ENCODE peak calls at places on chromosomes 5 and 9, in six cellular contexts. H, B, A, N, R and K are unnamed samples. For H3K36me3, the result is how much of the 10 kb centered on the place peaks cover.

GRCh38 chr5:174235226-174235992 is 189.9 kb downstream of the NSG2 start:
- DNase-seq in B (no peak), R (no peak), N (no peak), A (no peak), H (no peak), K (no peak)

GRCh38 chr9:2817987-2818386 is 25.9 kb downstream of the PUM3 start:
- DNase-seq in H (peak), R (no peak), N (no peak), A (no peak), B (no peak), K (no peak)

GRCh38 chr5:158116965-158117364 is 258.0 kb upstream of the CLINT1 start:
- DNase-seq in A (no peak), R (no peak), N (no peak), H (no peak), B (no peak), K (no peak)

GRCh38 chr9:79577969-79578723 is 6.4 kb downstream of the TLE4 start:
- DNase-seq in H (peak), B (no peak), A (no peak), R (no peak), N (no peak), K (no peak)

GRCh38 chr5:126680215-126680817 is 79.6 kb downstream of the PHAX start:
- DNase-seq in R (no peak), N (peak), A (peak), B (no peak), H (peak), K (no peak)

GRCh38 chr5:177434437-177434836 is 8.0 kb downstream of the GRK6 start:
- DNase-seq in R (no peak), N (no peak), B (no peak), A (no peak), H (no peak), K (no peak)

GRCh38 chr5:40655138-40655537 is 24.6 kb upstream of the PTGER4 start:
- DNase-seq in A (no peak), H (no peak), R (no peak), B (no peak), N (no peak), K (no peak)

GRCh38 chr5:72138943-72139467 is 31.7 kb downstream of the MAP1B start:
- DNase-seq in H (peak), N (peak), B (no peak), R (no peak), A (peak), K (no peak)

GRCh38 chr9:34556951-34557350 is 32.6 kb downstream of the CNTFR start:
- DNase-seq in B (no peak), A (no peak), N (no peak), R (no peak), H (no peak), K (no peak)

GRCh38 chr9:13513710-13514444 is 234.4 kb upstream of the MPDZ start:
- DNase-seq in A (no peak), N (peak), R (no peak), H (no peak), B (no peak), K (no peak)

GRCh38 chr5:68316469-68316868 is 100.9 kb downstream of the PIK3R1 start:
- DNase-seq in B (no peak), A (no peak), N (no peak), H (no peak), R (no peak), K (no peak)

GRCh38 chr5:126849101-126849678 is 72.3 kb downstream of the LMNB1 start:
- DNase-seq in H (peak), A (no peak), B (no peak), N (no peak), R (no peak), K (no peak)

GRCh38 chr9:10130061-10130675 is 482.6 kb downstream of the PTPRD start:
- DNase-seq in N (no peak), R (no peak), H (peak), B (no peak), A (no peak), K (no peak)

GRCh38 chr9:131015876-131016397 is 7.0 kb downstream of the LAMC3 start:
- DNase-seq in R (no peak), H (no peak), B (no peak), A (no peak), N (no peak), K (no peak)

GRCh38 chr5:142070000-142070399 is 38.6 kb upstream of the NDFIP1 start:
- DNase-seq in B (no peak), A (no peak), R (no peak), H (no peak), N (no peak), K (no peak)

GRCh38 chr5:120207139-120207538 is 257.0 kb upstream of the PRR16 start:
- DNase-seq in N (no peak), A (no peak), H (peak), R (no peak), B (no peak), K (no peak)

GRCh38 chr5:16994576-16994975 is 58.5 kb upstream of the MYO10 start:
- DNase-seq in N (no peak), R (no peak), H (no peak), A (no peak), B (no peak), K (no peak)

GRCh38 chr5:134436523-134437339 is 25.1 kb upstream of the CDKN2AIPNL start:
- DNase-seq in B (peak), N (peak), A (peak), H (peak), R (peak), K (peak)

GRCh38 chr5:179840766-179841165 is 17.9 kb downstream of the MRNIP start:
- DNase-seq in B (no peak), N (no peak), H (no peak), R (no peak), A (no peak), K (peak)

GRCh38 chr9:84297162-84297821 is 43.3 kb downstream of the SLC28A3 start:
- DNase-seq in N (no peak), H (peak), B (no peak), A (no peak), R (no peak), K (no peak)

GRCh38 chr5:2724831-2725230 is 26.6 kb downstream of the IRX2 start:
- DNase-seq in H (no peak), B (no peak), R (no peak), N (no peak), A (no peak), K (no peak)

GRCh38 chr9:125522328-125522725 is 184.7 kb downstream of the MAPKAP1 start:
- DNase-seq in B (peak), H (peak), A (no peak), N (peak), R (no peak), K (no peak)

GRCh38 chr5:89954901-89955300 is 454.7 kb downstream of the CETN3 start:
- DNase-seq in N (no peak), R (no peak), B (no peak), A (no peak), H (no peak), K (no peak)

GRCh38 chr9:128101231-128101641 is 26.3 kb downstream of the PTGES2 start:
- DNase-seq in N (no peak), B (no peak), H (no peak), R (peak), A (no peak), K (peak)

GRCh38 chr5:73996181-73996770 is 370.3 kb downstream of the ARHGEF28 start:
- DNase-seq in A (no peak), H (no peak), R (no peak), N (no peak), B (no peak), K (no peak)

GRCh38 chr5:142671276-142671675 is 14.6 kb downstream of the FGF1 start:
- DNase-seq in R (no peak), A (no peak), H (peak), B (no peak), N (no peak), K (no peak)

GRCh38 chr5:139664273-139664693 is 16.1 kb downstream of the CXXC5 start:
- DNase-seq in A (peak), B (peak), H (no peak), R (peak), N (no peak), K (no peak)

GRCh38 chr9:127163409-127163808 is 41.0 kb upstream of the ANGPTL2 start:
- DNase-seq in H (peak), R (no peak), N (no peak), B (no peak), A (no peak), K (peak)

GRCh38 chr9:120733190-120733589 is 18.9 kb upstream of the MEGF9 start:
- DNase-seq in B (peak), N (no peak), A (no peak), R (peak), H (peak), K (peak)

GRCh38 chr9:120730661-120731514 is 16.6 kb upstream of the MEGF9 start:
- DNase-seq in B (peak), N (peak), H (peak), R (no peak), A (no peak), K (peak)

GRCh38 chr9:120734607-120735006 is 20.3 kb upstream of the MEGF9 start:
- DNase-seq in H (no peak), R (no peak), A (no peak), B (no peak), N (no peak), K (no peak)

GRCh38 chr9:120726484-120726883 is 12.2 kb upstream of the MEGF9 start:
- DNase-seq in R (no peak), B (no peak), N (no peak), A (no peak), H (no peak), K (no peak)

GRCh38 chr9:120729796-120730195 is 15.5 kb upstream of the MEGF9 start:
- DNase-seq in H (no peak), N (peak), A (no peak), B (no peak), R (no peak), K (no peak)
- TF ChIP-seq CTCF in H (no peak), N (peak), A (peak), B (no peak), R (no peak), K (no peak)

GRCh38 chr9:136740971-136741884 is 1.5 kb downstream of the LCN10 start:
- DNase-seq in N (no peak), R (no peak), A (no peak), B (no peak), H (peak), K (peak)
- H3K36me3 ChIP-seq in N (under half), R (under half), A (under half), B (under half), H (under half), K (under half)

GRCh38 chr5:150302301-150303069 is at the start of gene ARSI:
- DNase-seq in N (peak), B (no peak), A (no peak), R (peak), H (no peak), K (peak)
- TF ChIP-seq CTCF in N (peak), B (no peak), A (no peak), R (no peak), H (peak), K (no peak)

GRCh38 chr9:91778031-91778430 is 172.0 kb downstream of the ROR2 start:
- DNase-seq in N (no peak), H (peak), B (no peak), R (no peak), A (no peak), K (no peak)

GRCh38 chr9:91775011-91775707 is 174.9 kb downstream of the ROR2 start:
- DNase-seq in N (peak), R (peak), H (peak), B (peak), A (peak), K (peak)

GRCh38 chr9:91777437-91777836 is 172.6 kb downstream of the ROR2 start:
- DNase-seq in B (no peak), R (no peak), N (no peak), H (peak), A (no peak), K (no peak)

GRCh38 chr9:91776409-91777365 is 173.3 kb downstream of the ROR2 start:
- DNase-seq in A (no peak), H (peak), B (no peak), N (no peak), R (no peak), K (no peak)

DNA sequence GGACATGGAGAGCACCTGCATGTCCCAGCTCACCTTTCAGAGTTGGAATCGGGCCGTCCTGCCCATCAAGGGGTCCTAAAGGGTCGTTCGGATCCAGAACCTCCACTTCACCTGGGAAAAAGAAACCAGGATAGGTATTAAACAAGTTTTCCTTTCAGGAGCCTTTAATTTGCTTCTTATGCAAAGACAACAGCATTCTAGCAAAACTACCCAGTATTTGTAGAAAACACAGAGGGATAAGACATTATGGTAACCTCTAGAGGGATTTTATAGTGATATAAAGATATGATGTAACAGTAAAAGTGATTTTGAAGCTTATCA is 174.4 kb downstream of the ROR2 start:
- DNase-seq in A (no peak), R (no peak), B (no peak), H (no peak), N (no peak), K (no peak)
- H3K36me3 ChIP-seq in A (under half), R (under half), B (under half), H (under half), N (under half), K (under half)